ENCODE peak calls at places on chromosome 19, in four cellular contexts. E, Y, Q and S are unnamed samples. For H3K9me1, the result is how much of the 10 kb centered on the place peaks cover.

GRCh38 chr19:30036154-30037129 is 94.4 kb downstream of the URI1 start:
- DNase-seq in Y (no peak), E (peak), Q (no peak), S (no peak)

GRCh38 chr19:47582320-47582909 is 9.5 kb upstream of the ZNF541 start:
- DNase-seq in Y (no peak), Q (no peak), E (peak), S (no peak)

GRCh38 chr19:3012522-3013260 is 16.4 kb downstream of the TLE2 start:
- DNase-seq in E (no peak), Y (no peak), Q (no peak), S (no peak)

GRCh38 chr19:5035105-5035761 is 66.3 kb downstream of the KDM4B start:
- DNase-seq in E (no peak), Q (no peak), Y (no peak), S (no peak)

GRCh38 chr19:17817668-17818363 is 3.5 kb downstream of the INSL3 start:
- DNase-seq in Q (no peak), E (no peak), Y (no peak), S (no peak)

GRCh38 chr19:39407644-39408391 is 1.2 kb downstream of the ZFP36 start:
- DNase-seq in Y (no peak), E (no peak), Q (no peak), S (no peak)

GRCh38 chr19:55495646-55496349 is 7.6 kb downstream of the SSC5D start:
- DNase-seq in Y (no peak), E (no peak), Q (no peak), S (no peak)

GRCh38 chr19:40578442-40578908 is 1.8 kb downstream of the SHKBP1 start:
- DNase-seq in E (peak), Q (peak), Y (peak), S (no peak)

GRCh38 chr19:39307233-39307821 is 11.1 kb downstream of the IFNL1 start:
- DNase-seq in Q (no peak), Y (peak), E (no peak), S (no peak)

GRCh38 chr19:55111238-55111831 is 6.1 kb downstream of the PPP1R12C start:
- DNase-seq in Q (no peak), E (no peak), Y (no peak), S (no peak)

GRCh38 chr19:1591421-1592022 is 1.1 kb downstream of the MBD3 start:
- DNase-seq in Q (peak), Y (peak), E (no peak), S (no peak)

GRCh38 chr19:39363909-39364457 is 21.8 kb downstream of the SAMD4B start:
- DNase-seq in E (peak), Y (no peak), Q (no peak), S (no peak)

GRCh38 chr19:46739290-46739771 is 6.5 kb upstream of the FKRP start:
- DNase-seq in Q (no peak), E (no peak), Y (no peak), S (no peak)

GRCh38 chr19:58021541-58022282 is 12.1 kb upstream of the ZSCAN1 start:
- DNase-seq in Q (peak), E (peak), Y (peak), S (no peak)

GRCh38 chr19:49851456-49852259 is 699 bp downstream of the PTOV1 start:
- DNase-seq in Y (peak), Q (peak), E (no peak), S (no peak)

GRCh38 chr19:49793561-49793840 is 19.6 kb downstream of the FUZ start:
- DNase-seq in Y (no peak), E (peak), Q (no peak), S (no peak)

GRCh38 chr19:45161715-45162463 is 1.1 kb upstream of the NKPD1 start:
- DNase-seq in Y (peak), E (peak), Q (peak), S (no peak)

GRCh38 chr19:2255982-2256685 is at the start of gene JSRP1:
- DNase-seq in E (no peak), Y (no peak), Q (no peak), S (no peak)

GRCh38 chr19:29675650-29676186 is 10.5 kb downstream of the PLEKHF1 start:
- DNase-seq in Q (no peak), Y (no peak), E (no peak), S (no peak)

GRCh38 chr19:46746281-46746965 is at the start of gene STRN4:
- DNase-seq in Q (no peak), Y (peak), E (no peak), S (no peak)

GRCh38 chr19:4042731-4043082 is 24.0 kb downstream of the ZBTB7A start:
- DNase-seq in E (no peak), Q (no peak), Y (no peak), S (no peak)

GRCh38 chr19:28868836-28869235 is 344.1 kb downstream of the UQCRFS1 start:
- DNase-seq in E (no peak), Y (no peak), Q (no peak), S (no peak)

GRCh38 chr19:31266196-31266595 is 83.0 kb downstream of the TSHZ3 start:
- DNase-seq in Q (no peak), E (no peak), Y (no peak), S (no peak)

GRCh38 chr19:29735821-29736220 is 20.8 kb upstream of the C19orf12 start:
- DNase-seq in E (no peak), Y (no peak), Q (no peak), S (no peak)

GRCh38 chr19:8577741-8578140 is 499 bp upstream of the MYO1F start:
- DNase-seq in Q (no peak), Y (no peak), E (no peak), S (no peak)
- H2AFZ ChIP-seq in Q (no peak), Y (peak), E (no peak), S (no peak)

DNA sequence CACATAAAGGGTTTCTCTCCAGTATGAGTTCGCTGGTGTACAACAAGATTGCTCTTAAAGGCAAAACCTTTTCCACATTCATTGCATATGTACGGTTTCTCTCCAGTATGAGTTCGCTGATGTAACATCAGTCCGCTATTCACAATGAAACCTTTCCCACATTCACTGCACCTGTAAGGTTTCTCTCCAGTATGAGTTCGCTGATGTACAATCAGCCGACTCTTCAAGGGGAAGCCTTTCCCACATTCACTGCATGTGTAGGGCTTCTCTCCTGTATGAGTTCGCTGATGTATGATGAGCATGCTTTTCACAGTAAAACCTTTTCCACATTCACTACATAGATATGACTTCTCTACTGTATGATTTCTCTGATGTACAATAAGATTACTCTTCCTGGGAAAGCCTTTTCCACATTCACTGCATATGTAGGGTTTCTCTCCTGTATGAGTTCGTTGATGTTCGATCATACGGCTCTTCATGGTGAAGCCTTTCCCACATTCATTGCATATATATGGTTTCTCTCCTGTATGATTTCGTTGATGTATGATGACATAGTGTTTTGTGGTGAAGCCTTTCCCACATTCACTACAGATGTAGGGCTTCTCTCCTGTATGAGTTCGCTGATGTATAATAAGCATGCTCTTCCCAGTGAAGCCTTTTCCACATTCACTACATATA is 6.0 kb upstream of the ZNF614 start:
- DNase-seq in E (peak), Y (no peak), Q (no peak), S (no peak)
- H3K9me1 ChIP-seq in E (under half), Y (under half), Q (under half), S (under half)

GRCh38 chr19:20664917-20665781 is 3.8 kb upstream of the ZNF626 start:
- DNase-seq in E (no peak), Y (no peak), Q (no peak), S (no peak)
- H2AFZ ChIP-seq in E (peak), Y (peak), Q (no peak), S (peak)

GRCh38 chr19:10593148-10593547 is 6.0 kb upstream of the AP1M2 start:
- DNase-seq in E (no peak), Y (no peak), Q (no peak), S (no peak)

GRCh38 chr19:10586396-10586795 is 716 bp downstream of the AP1M2 start:
- DNase-seq in Y (no peak), E (no peak), Q (no peak), S (no peak)

GRCh38 chr19:10583021-10583776 is 3.9 kb downstream of the AP1M2 start:
- DNase-seq in Y (peak), E (no peak), Q (no peak), S (no peak)

GRCh38 chr19:10587839-10588150 is 683 bp upstream of the AP1M2 start:
- DNase-seq in Q (no peak), Y (peak), E (no peak), S (no peak)

GRCh38 chr19:10587022-10587838 is at the start of gene AP1M2:
- DNase-seq in E (no peak), Y (peak), Q (no peak), S (no peak)
- H3K9me1 ChIP-seq in E (under half), Y (under half), Q (under half), S (under half)

GRCh38 chr19:12891553-12892021 is 627 bp downstream of the GCDH start:
- DNase-seq in Q (no peak), Y (peak), E (no peak), S (no peak)
- H2AFZ ChIP-seq in Q (peak), Y (peak), E (peak), S (peak)

DNA sequence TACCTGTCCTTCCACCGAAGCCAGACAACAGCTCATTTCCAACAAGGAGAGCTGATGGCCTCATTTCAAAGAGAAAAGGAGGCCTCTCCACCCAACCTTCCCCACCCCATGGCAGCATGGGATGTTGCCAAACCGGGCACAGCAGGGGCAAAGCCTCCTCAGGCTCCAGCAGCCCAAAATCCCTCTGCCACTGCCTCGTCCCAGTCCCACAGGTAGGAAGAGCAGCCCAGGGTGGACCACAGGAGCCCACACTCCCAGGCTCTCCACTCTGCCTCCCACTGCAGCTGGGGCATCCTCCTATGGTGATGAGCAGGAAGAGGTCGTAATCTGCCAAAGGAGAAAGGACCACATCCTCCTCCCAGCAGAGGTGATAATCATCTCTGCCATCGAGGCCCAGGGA is 50.9 kb downstream of the PEPD start:
- DNase-seq in Q (no peak), E (no peak), Y (no peak), S (no peak)
- H3K9me1 ChIP-seq in Q (under half), E (under half), Y (under half), S (under half)

DNA sequence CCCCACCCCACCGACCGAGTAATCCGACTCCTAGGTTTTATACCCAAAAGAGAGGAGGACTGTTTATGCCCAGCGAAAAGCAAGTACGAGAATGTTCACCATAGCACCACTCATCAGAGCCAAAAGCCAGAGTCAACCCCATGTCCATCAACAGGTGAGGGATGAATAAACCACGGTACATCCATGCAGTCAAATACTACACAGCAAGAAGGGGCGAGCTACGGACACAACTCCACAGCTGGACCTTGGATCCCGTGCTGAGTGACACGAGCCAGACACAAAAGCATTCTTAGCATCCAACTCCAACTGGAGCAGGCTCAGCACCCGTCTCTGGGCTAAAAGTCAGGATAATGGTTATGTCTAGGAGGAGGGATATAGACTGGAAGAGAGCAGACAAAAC is 12.2 kb upstream of the RABAC1 start:
- DNase-seq in Q (no peak), Y (no peak), E (no peak), S (no peak)
- H2AFZ ChIP-seq in Q (no peak), Y (no peak), E (no peak), S (no peak)

DNA sequence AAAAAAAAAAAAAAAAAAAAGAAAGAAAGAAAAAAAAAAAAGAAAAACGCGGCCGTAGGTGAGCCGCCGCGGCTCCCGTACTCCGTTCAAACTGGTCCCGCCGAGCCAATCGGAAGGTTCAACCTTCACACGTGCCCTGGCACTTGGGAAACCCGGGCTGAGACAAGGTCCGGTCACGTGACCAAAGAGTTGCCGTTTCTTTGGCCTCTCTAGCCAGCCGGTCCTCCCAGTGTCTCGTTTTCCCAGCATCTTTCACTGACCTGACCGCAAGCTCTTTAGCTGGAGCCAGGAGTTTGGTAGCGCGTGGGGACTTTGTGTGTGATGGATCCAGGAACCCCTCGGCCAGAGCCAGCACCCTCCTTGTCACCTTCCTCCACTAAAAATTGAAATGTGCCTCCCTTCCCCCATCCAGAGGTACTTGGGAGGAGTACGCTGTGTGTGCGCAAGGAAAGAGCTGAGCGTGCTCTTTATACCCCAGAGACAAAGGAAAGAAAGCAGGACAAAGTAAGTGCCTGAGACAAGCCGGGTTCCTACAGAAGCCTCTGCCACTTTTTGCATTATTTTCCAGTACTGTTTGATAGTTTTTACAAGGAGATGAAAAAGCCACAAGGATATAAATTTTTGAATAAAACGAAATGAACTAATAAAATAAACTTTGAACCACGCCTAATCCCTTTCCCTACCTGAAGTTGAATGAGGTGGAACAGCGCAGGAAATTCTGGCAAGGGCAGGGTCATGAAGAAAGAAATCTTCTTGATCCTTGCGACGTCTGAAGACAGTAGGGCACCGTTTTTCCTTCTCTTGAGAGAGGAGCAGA is 958 bp downstream of the TNPO2 start:
- DNase-seq in E (peak), Y (peak), Q (peak), S (peak)
- H3K9me1 ChIP-seq in E (under half), Y (under half), Q (under half), S (under half)

GRCh38 chr19:53883231-53883661 is 1.2 kb downstream of the PRKCG start:
- DNase-seq in Y (peak), Q (no peak), E (no peak), S (no peak)

GRCh38 chr19:53883741-53884140 is 1.7 kb downstream of the PRKCG start:
- DNase-seq in E (no peak), Q (no peak), Y (no peak), S (no peak)

GRCh38 chr19:53880716-53881481 is 1.1 kb upstream of the PRKCG start:
- DNase-seq in E (no peak), Q (no peak), Y (no peak), S (no peak)

GRCh38 chr19:53881482-53882390 is at the start of gene PRKCG:
- DNase-seq in Q (no peak), E (no peak), Y (peak), S (no peak)

GRCh38 chr19:53882391-53883050 is 524 bp downstream of the PRKCG start:
- DNase-seq in Q (no peak), Y (no peak), E (no peak), S (no peak)
- H2AFZ ChIP-seq in Q (no peak), Y (peak), E (peak), S (no peak)

GRCh38 chr19:7662657-7663056 is 6.2 kb upstream of the RETN start:
- DNase-seq in E (no peak), Y (no peak), Q (no peak), S (no peak)
- H3K9me1 ChIP-seq in E (under half), Y (under half), Q (under half), S (under half)